ENCODE peak calls at places on chromosomes 12 and 14, in six cellular contexts. M is HepG2, P is GM12891, I is K562, G is H1, T is GM12878. R is an unnamed sample.

GRCh38 chr12:19273482-19274330 is 144.2 kb downstream of the PLEKHA5 start:
- DNase-seq in M (peak), P (no peak), I (no peak), G (no peak), T (no peak), R (no peak)

GRCh38 chr12:45585522-45586230 is 143.8 kb upstream of the ARID2 start:
- DNase-seq in M (no peak), P (no peak), I (no peak), G (no peak), T (no peak), R (no peak)

GRCh38 chr14:75267141-75267601 is 11.5 kb upstream of the FOS start:
- DNase-seq in M (no peak), P (no peak), I (no peak), G (no peak), T (no peak), R (no peak)

GRCh38 chr12:100464529-100464928 is 9.1 kb upstream of the NR1H4 start:
- DNase-seq in M (peak), P (no peak), I (no peak), G (no peak), T (no peak), R (no peak)

GRCh38 chr12:47397664-47398281 is 308.1 kb downstream of the RPAP3 start:
- DNase-seq in M (peak), P (no peak), I (no peak), G (no peak), T (no peak), R (no peak)

GRCh38 chr14:51094282-51094821 is 553 bp downstream of the TRIM9 start:
- DNase-seq in M (no peak), P (peak), I (no peak), G (peak), T (no peak), R (peak)

GRCh38 chr14:96627811-96628775 is 125.9 kb downstream of the PAPOLA start:
- DNase-seq in M (no peak), P (no peak), I (no peak), G (no peak), T (no peak), R (no peak)

GRCh38 chr14:89549381-89550102 is 132.5 kb upstream of the FOXN3 start:
- DNase-seq in M (no peak), P (no peak), I (no peak), G (no peak), T (no peak), R (no peak)

GRCh38 chr12:93974252-93974651 is 174.1 kb upstream of the PLXNC1 start:
- DNase-seq in M (no peak), P (no peak), I (no peak), G (no peak), T (no peak), R (no peak)

GRCh38 chr12:114305446-114305845 is 100.5 kb downstream of the TBX5 start:
- DNase-seq in M (no peak), P (no peak), I (no peak), G (no peak), T (no peak), R (no peak)

GRCh38 chr12:127429556-127429955 is 837.4 kb upstream of the TMEM132C start:
- DNase-seq in M (no peak), P (no peak), I (no peak), G (no peak), T (no peak), R (no peak)

GRCh38 chr12:126791122-126791521 is 1475.8 kb upstream of the TMEM132C start:
- DNase-seq in M (no peak), P (no peak), I (no peak), G (no peak), T (no peak), R (no peak)

GRCh38 chr14:51357250-51357649 is 117.2 kb downstream of the TMX1 start:
- DNase-seq in M (no peak), P (no peak), I (no peak), G (no peak), T (no peak), R (no peak)

GRCh38 chr12:74608376-74608775 is 70.7 kb downstream of the ATXN7L3B start:
- DNase-seq in M (no peak), P (no peak), I (no peak), G (no peak), T (no peak), R (no peak)

GRCh38 chr14:81219821-81220487 is 805 bp downstream of the GTF2A1 start:
- DNase-seq in M (peak), P (no peak), I (peak), G (peak), T (no peak), R (no peak)

GRCh38 chr14:99995700-99996356 is 69.4 kb upstream of the EVL start:
- DNase-seq in M (peak), P (peak), I (peak), G (peak), T (peak), R (peak)

GRCh38 chr12:41339784-41340183 is 151.7 kb downstream of the PDZRN4 start:
- DNase-seq in M (no peak), P (no peak), I (no peak), G (no peak), T (no peak), R (no peak)

GRCh38 chr12:20006856-20007255 is 361.5 kb upstream of the PDE3A start:
- DNase-seq in M (no peak), P (no peak), I (no peak), G (no peak), T (no peak), R (no peak)

GRCh38 chr14:70920608-70921007 is 13.3 kb downstream of the PCNX1 start:
- DNase-seq in M (no peak), P (no peak), I (no peak), G (no peak), T (no peak), R (no peak)

GRCh38 chr14:38171197-38171596 is 36.5 kb upstream of the SSTR1 start:
- DNase-seq in M (no peak), P (no peak), I (no peak), G (no peak), T (no peak), R (no peak)

GRCh38 chr14:60051690-60052324 is 39.9 kb upstream of the PCNX4 start:
- DNase-seq in M (no peak), P (no peak), I (no peak), G (no peak), T (no peak), R (no peak)

GRCh38 chr14:98736701-98737338 is 535.2 kb downstream of the BCL11B start:
- DNase-seq in M (no peak), P (no peak), I (no peak), G (no peak), T (no peak), R (no peak)

GRCh38 chr14:34356267-34356660 is 105.8 kb downstream of the SPTSSA start:
- DNase-seq in M (no peak), P (no peak), I (no peak), G (no peak), T (no peak), R (no peak)

GRCh38 chr14:35808076-35808657 is 928 bp downstream of the RALGAPA1 start:
- DNase-seq in M (no peak), P (no peak), I (peak), G (no peak), T (no peak), R (no peak)

GRCh38 chr12:111434680-111435338 is 29.1 kb downstream of the SH2B3 start:
- DNase-seq in M (no peak), P (no peak), I (no peak), G (no peak), T (peak), R (no peak)

GRCh38 chr12:1769809-1770494 is 50.4 kb upstream of the LRTM2 start:
- DNase-seq in M (peak), P (no peak), I (no peak), G (no peak), T (no peak), R (no peak)

GRCh38 chr12:45509621-45510020 is 219.9 kb upstream of the ARID2 start:
- DNase-seq in M (no peak), P (no peak), I (no peak), G (no peak), T (no peak), R (no peak)

GRCh38 chr12:112881602-112882001 is 25.2 kb upstream of the OAS1 start:
- DNase-seq in M (no peak), P (no peak), I (no peak), G (no peak), T (no peak), R (no peak)

GRCh38 chr14:38047518-38047917 is 160.2 kb upstream of the SSTR1 start:
- DNase-seq in M (no peak), P (no peak), I (no peak), G (no peak), T (no peak), R (no peak)

GRCh38 chr14:34043627-34044372 is 92.9 kb upstream of the EGLN3 start:
- DNase-seq in M (peak), P (no peak), I (peak), G (no peak), T (peak), R (peak)

GRCh38 chr12:92140919-92141536 is 4.6 kb downstream of the BTG1 start:
- DNase-seq in M (no peak), P (no peak), I (no peak), G (no peak), T (no peak), R (no peak)

GRCh38 chr12:69254857-69255256 is 15.5 kb downstream of the CPSF6 start:
- DNase-seq in M (no peak), P (no peak), I (no peak), G (no peak), T (no peak), R (no peak)

GRCh38 chr14:21913759-21914158 is 240.1 kb upstream of the OR4E1 start:
- DNase-seq in M (peak), P (no peak), I (peak), G (peak), T (peak), R (no peak)

GRCh38 chr12:53011889-53012288 is 5.6 kb downstream of the EIF4B start:
- DNase-seq in M (peak), P (no peak), I (no peak), G (no peak), T (no peak), R (no peak)

GRCh38 chr12:3777206-3777809 is 24.4 kb upstream of the CRACR2A start:
- DNase-seq in M (peak), P (no peak), I (peak), G (no peak), T (no peak), R (no peak)

GRCh38 chr14:103122578-103123127 is 608 bp upstream of the TNFAIP2 start:
- DNase-seq in M (no peak), P (no peak), I (no peak), G (peak), T (no peak), R (no peak)

GRCh38 chr12:106767954-106768501 is 6.5 kb upstream of the RIC8B start:
- DNase-seq in M (no peak), P (no peak), I (no peak), G (no peak), T (no peak), R (no peak)

GRCh38 chr12:46269429-46270241 is 792 bp upstream of the SLC38A1 start:
- DNase-seq in M (no peak), P (peak), I (no peak), G (peak), T (no peak), R (peak)

GRCh38 chr12:114579389-114579788 is 104.6 kb downstream of the TBX3 start:
- DNase-seq in M (no peak), P (no peak), I (no peak), G (no peak), T (no peak), R (no peak)

GRCh38 chr12:49637401-49637800 is 14.0 kb downstream of the PRPF40B start:
- DNase-seq in M (no peak), P (no peak), I (no peak), G (no peak), T (no peak), R (no peak)

DNA sequence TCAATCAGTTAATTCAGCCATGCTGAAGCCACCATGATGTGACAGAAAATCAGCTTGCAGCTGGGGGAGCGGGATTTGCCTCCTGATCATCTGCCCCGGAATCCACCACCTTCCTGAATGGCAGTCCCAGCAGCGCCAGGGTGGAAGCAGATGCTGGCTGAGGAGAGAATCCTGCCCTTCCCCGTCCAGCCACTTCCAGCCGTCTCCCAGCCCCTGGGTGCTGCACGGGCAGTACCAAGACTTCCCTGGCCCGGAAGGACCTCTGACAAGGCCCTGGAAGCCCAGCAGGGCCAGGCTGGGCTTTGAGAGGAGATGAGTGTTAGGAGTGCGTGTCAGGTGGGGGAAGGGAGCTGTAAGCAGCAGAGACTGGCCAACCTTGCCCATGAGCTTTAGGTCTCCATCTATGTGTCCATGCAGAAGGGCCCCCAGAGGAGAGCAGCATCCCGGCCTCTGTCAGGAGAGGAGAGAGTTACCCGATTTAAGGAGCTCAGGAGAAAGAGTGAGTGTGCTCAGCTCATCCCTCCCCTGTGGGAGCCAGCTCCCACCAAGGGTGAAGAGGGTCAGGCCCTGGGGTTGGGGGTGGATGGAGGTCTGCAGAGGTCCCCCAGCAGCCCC is 69.3 kb downstream of the EID3 start:
- DNase-seq in M (no peak), P (no peak), I (no peak), G (no peak), T (no peak), R (no peak)
- TF ChIP-seq POLR2A in M (no peak), P (no peak), I (no peak), G (no peak), T (no peak), R (no peak)

GRCh38 chr14:90850487-90850886 is 34.3 kb upstream of the TTC7B start:
- DNase-seq in M (peak), P (no peak), I (no peak), G (peak), T (no peak), R (no peak)
- TF ChIP-seq POLR2AphosphoS5 in M (no peak), P (no peak), I (no peak), G (no peak), T (no peak), R (no peak)

DNA sequence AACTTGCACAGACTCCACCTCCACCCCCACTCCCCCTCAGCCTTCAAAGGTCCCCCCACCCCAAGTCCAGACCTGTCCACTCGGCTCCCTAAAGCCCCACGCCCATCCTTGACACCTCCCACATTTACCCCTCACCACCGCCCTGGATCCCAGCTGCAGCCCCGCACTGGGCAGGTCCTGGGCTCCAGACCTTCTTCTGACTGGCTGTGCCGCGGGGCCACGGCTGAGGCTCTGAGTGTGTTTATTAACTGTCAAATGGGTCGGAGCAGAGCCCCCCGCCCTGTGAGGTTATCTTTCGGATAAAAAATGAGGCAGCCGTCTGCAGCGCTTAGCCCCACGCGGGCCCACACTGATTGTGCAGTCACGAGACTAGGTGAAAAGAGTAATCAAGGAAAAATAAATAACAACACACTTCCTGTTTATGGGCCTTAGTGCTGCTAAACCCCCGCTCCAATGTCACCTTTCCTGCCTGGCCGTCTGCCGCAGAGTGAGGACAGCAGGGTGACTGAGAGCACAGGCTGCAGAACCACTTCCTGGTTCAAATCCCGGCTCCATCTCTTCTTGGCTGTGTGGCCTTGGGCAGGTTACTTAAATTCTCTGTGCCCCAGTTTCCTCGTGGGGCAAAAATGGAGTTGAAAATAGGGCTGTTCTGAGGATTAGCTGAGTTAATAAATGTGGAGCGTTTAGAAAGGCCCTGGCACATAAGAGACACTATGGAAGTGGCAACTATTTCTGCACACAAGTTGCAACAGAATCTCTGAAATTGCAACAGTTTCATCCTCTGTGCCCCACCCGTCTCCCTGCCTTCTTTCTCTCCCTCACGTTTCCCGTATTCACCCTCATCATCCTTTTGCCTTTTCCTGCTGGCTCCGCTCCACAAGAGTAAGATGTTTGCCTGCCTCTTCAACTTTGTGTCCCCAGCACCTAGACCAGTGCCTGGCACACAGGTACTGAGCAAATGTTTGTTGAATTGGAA is 9.4 kb downstream of the SETD1B start:
- DNase-seq in M (no peak), P (no peak), I (peak), G (no peak), T (no peak), R (no peak)
- TF ChIP-seq TAF1 in M (no peak), P (no peak), I (no peak), G (no peak), T (no peak), R (no peak)

GRCh38 chr12:42636993-42637392 is 47.4 kb upstream of the PRICKLE1 start:
- DNase-seq in M (no peak), P (no peak), I (no peak), G (no peak), T (no peak), R (no peak)
- TF ChIP-seq POLR2A in M (no peak), P (no peak), I (no peak), G (no peak), T (no peak), R (no peak)

GRCh38 chr14:94773017-94773681 is 3.2 kb upstream of the GSC start:
- DNase-seq in M (no peak), P (no peak), I (no peak), G (peak), T (no peak), R (no peak)
- TF ChIP-seq POLR2AphosphoS5 in M (no peak), P (no peak), I (no peak), G (no peak), T (no peak), R (no peak)

DNA sequence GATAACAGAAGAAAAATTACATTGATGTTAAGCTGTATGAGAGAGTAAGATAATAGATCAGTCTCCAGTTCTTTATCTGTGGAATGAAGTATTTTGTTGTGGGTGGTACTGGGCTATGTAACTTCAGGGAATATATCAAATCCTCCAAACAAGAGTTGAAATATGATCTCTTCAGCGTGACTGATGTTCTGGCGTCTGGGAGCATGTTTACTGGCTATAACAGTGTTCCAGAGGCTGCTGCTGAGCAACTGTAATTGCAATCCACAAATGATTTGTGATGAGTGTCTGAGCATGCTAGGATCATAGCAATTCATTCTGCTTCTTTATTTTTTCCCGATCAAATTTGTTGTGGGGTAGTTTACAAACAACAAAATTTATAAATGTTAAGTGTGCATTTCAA is 18.6 kb upstream of the CCDC198 start:
- DNase-seq in M (no peak), P (no peak), I (no peak), G (no peak), T (no peak), R (no peak)
- TF ChIP-seq TAF1 in M (no peak), P (no peak), I (no peak), G (no peak), T (no peak), R (no peak)

R was measured in GM12892.